ENCODE peak calls at places on chromosomes 3 and 15, in seven cellular contexts. A is naive thymus-derived CD4-positive, alpha-beta T cell; I is sigmoid colon; W is IMR-90; J is iris pigment epithelial cell; E is pancreas; C is COLO829. G is an unnamed sample.

GRCh38 chr15:39823634-39824033 is 41.0 kb upstream of the FSIP1 start:
- DNase-seq in A (no peak), C (no peak), W (no peak), J (no peak), E (no peak), I (no peak), G (no peak)

GRCh38 chr3:10344147-10344943 is 23.4 kb upstream of the SEC13 start:
- DNase-seq in E (no peak), W (peak; percentile 54), J (peak; percentile 51), A (peak; percentile 26), C (peak; percentile 28), I (no peak), G (peak; percentile 56)

GRCh38 chr3:99842826-99843589 is 25.3 kb downstream of the CMSS1 start:
- DNase-seq in E (no peak), A (no peak), W (peak; percentile 73), J (peak; percentile 71), C (peak; percentile 61), I (no peak), G (no peak)

GRCh38 chr3:86451749-86452148 is 539.2 kb downstream of the VGLL3 start:
- DNase-seq in J (no peak), W (no peak), E (no peak), C (no peak), I (no peak), A (no peak), G (no peak)

GRCh38 chr3:14121859-14122258 is 2.8 kb downstream of the CHCHD4 start:
- DNase-seq in A (no peak), W (no peak), E (no peak), C (no peak), J (no peak), I (no peak), G (no peak)

GRCh38 chr3:150073513-150073912 is 102.8 kb upstream of the PFN2 start:
- DNase-seq in A (no peak), E (no peak), J (no peak), W (no peak), I (no peak), C (no peak), G (no peak)

GRCh38 chr3:128875556-128876120 is 3.8 kb upstream of the ACAD9 start:
- DNase-seq in W (no peak), C (peak; percentile 28), J (no peak), I (no peak), E (no peak), A (peak; percentile 57), G (peak; percentile 74)

GRCh38 chr3:134905647-134905935 is 110.5 kb downstream of the EPHB1 start:
- DNase-seq in I (no peak), C (no peak), E (no peak), J (no peak), A (no peak), W (no peak), G (no peak)

GRCh38 chr15:93265046-93265658 is 176.1 kb upstream of the RGMA start:
- DNase-seq in J (peak; percentile 15), I (no peak), E (no peak), A (no peak), W (no peak), C (no peak), G (no peak)

GRCh38 chr3:77467702-77468407 is 428.0 kb downstream of the ROBO2 start:
- DNase-seq in C (no peak), I (peak; percentile 59), A (no peak), E (peak; percentile 43), J (no peak), W (no peak), G (no peak)

GRCh38 chr3:156818890-156819289 is 7.3 kb upstream of the LEKR1 start:
- DNase-seq in I (no peak), J (peak; percentile 76), E (no peak), W (peak; percentile 74), C (no peak), A (no peak), G (no peak)

G was measured in kidney.